ENCODE peak calls at places on chromosome 11, in four cellular contexts. W, E, R and C are unnamed samples.

GRCh38 chr11:32829680-32830412 is at the start of gene PRRG4:
- DNase-seq in E (peak), W (no peak), R (peak), C (peak)

GRCh38 chr11:40445391-40445790 is 1014.1 kb downstream of the LRRC4C start:
- DNase-seq in W (no peak), E (peak), R (no peak), C (no peak)

GRCh38 chr11:120789391-120789790 is 234.5 kb upstream of the TBCEL start:
- DNase-seq in E (no peak), W (no peak), R (no peak), C (peak)

GRCh38 chr11:24697722-24698121 is 200.9 kb downstream of the LUZP2 start:
- DNase-seq in W (no peak), E (peak), R (peak), C (no peak)

GRCh38 chr11:76838422-76839068 is 22.2 kb upstream of the ACER3 start:
- DNase-seq in W (no peak), E (no peak), R (peak), C (no peak)

GRCh38 chr11:34065505-34066203 is 14.1 kb downstream of the CAPRIN1 start:
- DNase-seq in R (no peak), W (no peak), E (peak), C (no peak)

GRCh38 chr11:63490551-63491239 is at the start of gene PLAAT5:
- DNase-seq in W (no peak), E (peak), R (peak), C (no peak)

GRCh38 chr11:134654161-134654915 is 242.3 kb upstream of the B3GAT1 start:
- DNase-seq in R (no peak), E (no peak), W (no peak), C (peak)

GRCh38 chr11:10657308-10658271 is 36.0 kb downstream of the IRAG1 start:
- DNase-seq in W (no peak), R (peak), E (peak), C (no peak)

GRCh38 chr11:2209370-2209801 is 37.8 kb upstream of the TH start:
- DNase-seq in E (no peak), W (no peak), R (no peak), C (peak)

GRCh38 chr11:92801685-92802084 is 167.8 kb upstream of the MTNR1B start:
- DNase-seq in E (no peak), W (no peak), R (no peak), C (no peak)

GRCh38 chr11:72780291-72781062 is 13.4 kb downstream of the STARD10 start:
- DNase-seq in W (no peak), R (no peak), E (no peak), C (no peak)
- H3K4me3 ChIP-seq in W (peak), R (peak), E (peak), C (peak)

GRCh38 chr11:61580292-61580888 is 486 bp downstream of the SYT7 start:
- DNase-seq in E (no peak), R (no peak), W (no peak), C (no peak)
- H3K4me3 ChIP-seq in E (peak), R (no peak), W (peak), C (peak)

GRCh38 chr11:36150986-36151385 is 138.2 kb downstream of the COMMD9 start:
- DNase-seq in R (peak), W (no peak), E (peak), C (no peak)
- H3K4me3 ChIP-seq in R (no peak), W (no peak), E (no peak), C (no peak)

GRCh38 chr11:11977206-11977938 is 31.1 kb downstream of the DKK3 start:
- DNase-seq in R (peak), E (peak), W (peak), C (peak)
- H3K4me3 ChIP-seq in R (no peak), E (peak), W (peak), C (no peak)